ENCODE peak calls at places on chromosome 3, in eight cellular contexts. O is upper lobe of left lung, X is testis, H is BE2C, R is osteoblast, T is MM.1S, J is stomach, B is cardiac muscle cell. Z is an unnamed sample.

GRCh38 chr3:22475665-22476064 is 724.7 kb upstream of the ZNF385D start:
- DNase-seq in B (no peak), O (no peak), J (no peak), H (no peak), T (no peak), X (no peak), R (no peak), Z (no peak)

GRCh38 chr3:24832878-24833277 is 338.2 kb upstream of the THRB start:
- DNase-seq in T (no peak), R (no peak), J (no peak), H (no peak), B (no peak), X (no peak), O (no peak), Z (no peak)

GRCh38 chr3:55487376-55488241 is 503 bp upstream of the WNT5A start:
- DNase-seq in T (peak; percentile 67), O (peak; percentile 86), X (peak; percentile 65), H (no peak), B (peak; percentile 68), R (peak; percentile 89), J (no peak), Z (peak; percentile 56)

GRCh38 chr3:160169139-160169830 is 55.9 kb upstream of the C3orf80 start:
- DNase-seq in T (no peak), H (no peak), O (peak; percentile 33), X (no peak), J (no peak), B (no peak), R (peak; percentile 96), Z (no peak)

GRCh38 chr3:157868168-157868567 is 238.1 kb downstream of the SHOX2 start:
- DNase-seq in X (no peak), H (no peak), J (no peak), B (no peak), R (peak; percentile 80), O (no peak), T (no peak), Z (no peak)

GRCh38 chr3:151219056-151219455 is 16.0 kb upstream of the GPR171 start:
- DNase-seq in B (peak; percentile 21), T (no peak), X (no peak), O (no peak), R (peak; percentile 52), J (no peak), H (no peak), Z (no peak)

GRCh38 chr3:99562138-99562537 is 76.3 kb upstream of the COL8A1 start:
- DNase-seq in O (no peak), T (no peak), R (peak; percentile 44), J (no peak), H (no peak), X (no peak), B (peak; percentile 64), Z (no peak)

GRCh38 chr3:162437480-162437879 is 940.9 kb downstream of the OTOL1 start:
- DNase-seq in J (no peak), O (no peak), X (no peak), R (no peak), T (no peak), H (no peak), B (no peak), Z (no peak)

GRCh38 chr3:71476950-71477349 is 106.6 kb downstream of the FOXP1 start:
- DNase-seq in O (no peak), T (no peak), J (no peak), B (no peak), H (no peak), R (no peak), X (no peak), Z (no peak)

GRCh38 chr3:174397848-174398247 is 461.3 kb upstream of the NAALADL2 start:
- DNase-seq in T (peak; percentile 29), R (peak; percentile 8), O (no peak), X (no peak), H (no peak), B (peak; percentile 3), J (no peak), Z (no peak)

GRCh38 chr3:149055575-149055974 is 30.8 kb downstream of the HLTF start:
- DNase-seq in H (no peak), R (peak; percentile 53), B (no peak), X (no peak), J (no peak), O (no peak), T (no peak), Z (no peak)

GRCh38 chr3:8662594-8662993 is 18.0 kb upstream of the SSUH2 start:
- DNase-seq in B (no peak), O (no peak), J (no peak), T (no peak), H (peak; percentile 55), X (no peak), R (no peak), Z (no peak)

GRCh38 chr3:57060089-57060829 is at the start of gene SPATA12:
- DNase-seq in T (no peak), H (peak; percentile 30), X (peak; percentile 75), R (peak; percentile 96), B (no peak), O (no peak), J (peak; percentile 76), Z (no peak)

GRCh38 chr3:136949146-136949545 is 8.6 kb upstream of the IL20RB start:
- DNase-seq in O (no peak), B (no peak), T (no peak), H (no peak), R (no peak), X (no peak), J (no peak), Z (no peak)

GRCh38 chr3:87436781-87437543 is 160.6 kb upstream of the POU1F1 start:
- DNase-seq in T (no peak), B (no peak), H (no peak), X (no peak), R (no peak), J (no peak), O (no peak), Z (no peak)

GRCh38 chr3:82800248-82800647 is 1038.8 kb upstream of the GBE1 start:
- DNase-seq in X (no peak), H (no peak), J (no peak), O (no peak), R (no peak), B (no peak), T (no peak), Z (no peak)

GRCh38 chr3:59069838-59070237 is 20.0 kb upstream of the CFAP20DC start:
- DNase-seq in R (peak; percentile 47), O (no peak), X (no peak), B (no peak), H (no peak), J (no peak), T (no peak), Z (no peak)

GRCh38 chr3:59064728-59065127 is 14.9 kb upstream of the CFAP20DC start:
- DNase-seq in T (no peak), R (no peak), H (no peak), O (no peak), X (no peak), J (no peak), B (no peak), Z (no peak)

GRCh38 chr3:59065240-59065639 is 15.4 kb upstream of the CFAP20DC start:
- DNase-seq in R (no peak), H (no peak), X (no peak), B (no peak), T (no peak), O (no peak), J (no peak), Z (no peak)

GRCh38 chr3:59064276-59064675 is 14.5 kb upstream of the CFAP20DC start:
- DNase-seq in J (no peak), O (no peak), X (no peak), B (no peak), T (no peak), H (no peak), R (no peak), Z (no peak)
- TF ChIP-seq CTCF in J (no peak), O (no peak), X (no peak), B (no peak), T (no peak), H (no peak), R (no peak), Z (peak; percentile 20)

GRCh38 chr3:36697397-36698001 is 66.9 kb downstream of the DCLK3 start:
- DNase-seq in O (no peak), B (peak; percentile 38), H (peak; percentile 59), J (no peak), X (no peak), R (no peak), T (no peak), Z (no peak)

GRCh38 chr3:36696799-36697198 is 67.6 kb downstream of the DCLK3 start:
- DNase-seq in H (peak; percentile 22), O (no peak), X (no peak), B (no peak), T (no peak), J (no peak), R (no peak), Z (no peak)

GRCh38 chr3:36700537-36701248 is 63.7 kb downstream of the DCLK3 start:
- DNase-seq in B (peak; percentile 79), R (peak; percentile 87), X (peak; percentile 67), J (no peak), O (no peak), H (peak; percentile 67), T (peak; percentile 44), Z (no peak)

GRCh38 chr3:36695769-36696137 is 68.6 kb downstream of the DCLK3 start:
- DNase-seq in T (no peak), H (no peak), B (no peak), J (no peak), O (no peak), R (no peak), X (no peak), Z (no peak)

DNA sequence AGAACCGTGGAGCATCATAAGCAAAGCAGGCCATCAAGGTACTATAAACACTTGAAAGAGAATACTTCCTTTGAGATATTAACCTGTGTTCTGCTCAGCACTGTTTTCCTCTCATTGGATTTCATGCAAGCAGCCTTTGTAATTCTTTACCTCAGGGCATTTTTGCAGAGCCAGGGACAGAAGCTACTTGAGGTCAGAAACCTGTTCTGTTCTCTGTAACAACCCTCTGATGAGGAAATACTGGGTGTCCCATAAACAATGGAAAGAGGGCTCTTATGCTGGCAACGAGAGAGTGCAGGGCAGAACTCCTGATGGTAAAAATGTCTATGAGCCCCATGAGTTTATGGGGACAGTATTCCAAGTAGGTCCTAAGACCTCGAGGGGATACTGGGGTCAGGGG is 66.0 kb downstream of the DCLK3 start:
- DNase-seq in T (no peak), B (no peak), H (no peak), O (no peak), X (no peak), R (no peak), J (no peak), Z (no peak)
- H3K4me3 ChIP-seq in T (no peak overlapping the region), B (no peak overlapping the region), H (no peak overlapping the region), O (no peak overlapping the region), X (no peak overlapping the region), R (no peak overlapping the region), J (no peak overlapping the region), Z (no peak overlapping the region)

GRCh38 chr3:155747286-155747685 is 2.4 kb upstream of the PLCH1 start:
- DNase-seq in T (no peak), H (no peak), B (no peak), R (no peak), J (no peak), O (no peak), X (no peak), Z (no peak)
- H3K27me3 ChIP-seq in T (no peaks in the 10 kb centered on the region), H (peaks cover 60% of the 10 kb centered on the region), B (no peaks in the 10 kb centered on the region), R (peaks cover 20% of the 10 kb centered on the region), J (peaks cover 21% of the 10 kb centered on the region), O (peaks cover 7% of the 10 kb centered on the region), X (no peaks in the 10 kb centered on the region), Z (no peaks in the 10 kb centered on the region)

DNA sequence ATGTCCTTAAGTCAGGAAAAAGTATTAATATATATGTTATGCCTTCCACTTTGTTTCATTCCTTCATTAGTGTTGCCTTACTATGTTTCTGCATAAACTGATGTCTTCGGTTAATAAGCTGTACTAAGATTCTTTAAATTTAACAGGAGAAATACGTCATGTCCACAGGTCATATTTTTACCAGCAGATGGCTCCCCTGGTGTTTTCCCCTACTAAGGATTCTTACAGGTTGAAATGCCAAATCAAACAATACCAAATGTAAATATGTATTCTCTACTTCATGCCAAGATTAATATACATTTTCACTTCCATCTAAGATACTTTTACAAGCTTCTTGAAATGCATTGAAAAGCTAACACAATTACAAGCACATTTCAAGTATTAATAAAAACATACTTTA is 1602.1 kb downstream of the SI start:
- DNase-seq in O (no peak), T (no peak), R (no peak), J (no peak), H (no peak), X (no peak), B (peak; percentile 25), Z (no peak)
- TF ChIP-seq CTCF in O (no peak), T (peak; percentile 26), R (no peak), J (no peak), H (peak; percentile 55), X (no peak), B (no peak), Z (no peak)